ENCODE peak calls at places on chromosomes 3 and 15, in five cellular contexts. One of them, this sample, is unnamed.

GRCh38 chr3:71962561-71963240 is 177.8 kb upstream of the PROK2 start:
- DNase-seq in left ventricle myocardium inferior: no peak
- DNase-seq in body of pancreas: no peak
- DNase-seq in Peyer's patch: no peak
- DNase-seq in naive thymus-derived CD4-positive, alpha-beta T cell: no peak
- DNase-seq in this sample: no peak

GRCh38 chr3:192892981-192893827 is 24.5 kb downstream of the MB21D2 start:
- DNase-seq in left ventricle myocardium inferior: no peak
- DNase-seq in body of pancreas: peak; percentile 26
- DNase-seq in Peyer's patch: no peak
- DNase-seq in naive thymus-derived CD4-positive, alpha-beta T cell: peak; percentile 20
- DNase-seq in this sample: peak; percentile 74

GRCh38 chr3:66376568-66376967 is 124.3 kb downstream of the LRIG1 start:
- DNase-seq in left ventricle myocardium inferior: no peak
- DNase-seq in body of pancreas: peak; percentile 72
- DNase-seq in Peyer's patch: no peak
- DNase-seq in naive thymus-derived CD4-positive, alpha-beta T cell: no peak
- DNase-seq in this sample: no peak

GRCh38 chr15:37083610-37084009 is 16.7 kb downstream of the MEIS2 start:
- DNase-seq in left ventricle myocardium inferior: no peak
- DNase-seq in body of pancreas: no peak
- DNase-seq in Peyer's patch: no peak
- DNase-seq in naive thymus-derived CD4-positive, alpha-beta T cell: no peak
- DNase-seq in this sample: no peak

GRCh38 chr3:127546517-127546916 is 44.0 kb downstream of the TPRA1 start:
- DNase-seq in left ventricle myocardium inferior: no peak
- DNase-seq in body of pancreas: no peak
- DNase-seq in Peyer's patch: no peak
- DNase-seq in naive thymus-derived CD4-positive, alpha-beta T cell: no peak
- DNase-seq in this sample: no peak

GRCh38 chr3:170598091-170598502 is 12.2 kb upstream of the SLC7A14 start:
- DNase-seq in left ventricle myocardium inferior: no peak
- DNase-seq in body of pancreas: no peak
- DNase-seq in Peyer's patch: no peak
- DNase-seq in naive thymus-derived CD4-positive, alpha-beta T cell: no peak
- DNase-seq in this sample: no peak

GRCh38 chr3:197667968-197668367 is 68.7 kb downstream of the RUBCN start:
- DNase-seq in left ventricle myocardium inferior: no peak
- DNase-seq in body of pancreas: no peak
- DNase-seq in Peyer's patch: no peak
- DNase-seq in naive thymus-derived CD4-positive, alpha-beta T cell: no peak
- DNase-seq in this sample: no peak

GRCh38 chr3:73530030-73530411 is 94.7 kb downstream of the PDZRN3 start:
- DNase-seq in left ventricle myocardium inferior: no peak
- DNase-seq in body of pancreas: no peak
- DNase-seq in Peyer's patch: no peak
- DNase-seq in naive thymus-derived CD4-positive, alpha-beta T cell: no peak
- DNase-seq in this sample: no peak

GRCh38 chr15:82124331-82125263 is 78.8 kb upstream of the MEX3B start:
- DNase-seq in left ventricle myocardium inferior: no peak
- DNase-seq in body of pancreas: no peak
- DNase-seq in Peyer's patch: no peak
- DNase-seq in naive thymus-derived CD4-positive, alpha-beta T cell: no peak
- DNase-seq in this sample: no peak

GRCh38 chr3:129448187-129448895 is 8.3 kb downstream of the IFT122 start:
- DNase-seq in left ventricle myocardium inferior: no peak
- DNase-seq in body of pancreas: peak; percentile 70
- DNase-seq in Peyer's patch: no peak
- DNase-seq in naive thymus-derived CD4-positive, alpha-beta T cell: no peak
- DNase-seq in this sample: no peak

GRCh38 chr3:171115667-171116066 is 89.1 kb upstream of the SLC2A2 start:
- DNase-seq in left ventricle myocardium inferior: no peak
- DNase-seq in body of pancreas: no peak
- DNase-seq in Peyer's patch: no peak
- DNase-seq in naive thymus-derived CD4-positive, alpha-beta T cell: no peak
- DNase-seq in this sample: no peak

GRCh38 chr15:41647269-41647668 is 12.9 kb upstream of the MGA start:
- DNase-seq in left ventricle myocardium inferior: no peak
- DNase-seq in body of pancreas: no peak
- DNase-seq in Peyer's patch: no peak
- DNase-seq in naive thymus-derived CD4-positive, alpha-beta T cell: no peak
- DNase-seq in this sample: no peak

GRCh38 chr3:191982481-191982880 is 521.5 kb downstream of the PYDC2 start:
- DNase-seq in left ventricle myocardium inferior: no peak
- DNase-seq in body of pancreas: no peak
- DNase-seq in Peyer's patch: no peak
- DNase-seq in naive thymus-derived CD4-positive, alpha-beta T cell: no peak
- DNase-seq in this sample: no peak

GRCh38 chr3:46603461-46604062 is 8.8 kb upstream of the FAM240A start:
- DNase-seq in left ventricle myocardium inferior: no peak
- DNase-seq in body of pancreas: no peak
- DNase-seq in Peyer's patch: no peak
- DNase-seq in naive thymus-derived CD4-positive, alpha-beta T cell: no peak
- DNase-seq in this sample: no peak
- H3K36me3 ChIP-seq in left ventricle myocardium inferior: no peaks in the 10 kb centered on the region
- H3K36me3 ChIP-seq in body of pancreas: no peaks in the 10 kb centered on the region
- H3K36me3 ChIP-seq in Peyer's patch: no peaks in the 10 kb centered on the region
- H3K36me3 ChIP-seq in naive thymus-derived CD4-positive, alpha-beta T cell: no peaks in the 10 kb centered on the region
- H3K36me3 ChIP-seq in this sample: no peaks in the 10 kb centered on the region

DNA sequence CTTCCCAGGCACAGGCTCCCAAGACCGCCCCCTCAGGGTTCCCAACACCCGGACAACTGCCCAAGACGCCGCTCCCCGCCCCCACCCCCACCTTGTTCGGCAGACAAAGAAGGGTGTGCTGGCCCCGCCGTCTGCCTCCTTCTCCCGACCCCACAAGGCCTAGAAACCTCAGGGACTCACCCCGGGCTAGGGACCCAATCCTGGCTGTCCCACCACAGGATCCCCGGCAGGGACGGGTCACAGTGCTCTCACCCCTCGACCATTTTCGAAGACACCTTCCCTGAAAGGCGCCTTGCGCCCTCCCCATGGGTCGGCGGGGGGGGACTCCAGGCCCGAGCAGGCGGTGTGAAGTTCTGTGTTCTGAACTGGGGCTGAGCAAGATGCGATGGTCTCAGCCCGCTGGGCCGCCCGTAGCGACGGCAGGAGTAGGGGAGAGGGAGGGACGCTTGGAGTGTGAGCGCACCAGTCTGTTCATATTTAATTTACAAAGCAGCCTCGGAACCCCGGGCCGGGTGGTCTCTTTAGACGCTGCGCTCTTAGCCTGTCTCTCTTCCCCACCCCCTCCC is 1.5 kb upstream of the ISLR2 start:
- DNase-seq in left ventricle myocardium inferior: no peak
- DNase-seq in body of pancreas: no peak
- DNase-seq in Peyer's patch: no peak
- DNase-seq in naive thymus-derived CD4-positive, alpha-beta T cell: no peak
- DNase-seq in this sample: no peak
- H3K27me3 ChIP-seq in left ventricle myocardium inferior: peaks cover 93% of the 10 kb centered on the region
- H3K27me3 ChIP-seq in body of pancreas: no peaks in the 10 kb centered on the region
- H3K27me3 ChIP-seq in Peyer's patch: peaks cover 53% of the 10 kb centered on the region
- H3K27me3 ChIP-seq in naive thymus-derived CD4-positive, alpha-beta T cell: no peaks in the 10 kb centered on the region
- H3K27me3 ChIP-seq in this sample: peaks cover 6% of the 10 kb centered on the region

GRCh38 chr3:58144478-58145142 is 66.2 kb downstream of the DNASE1L3 start:
- DNase-seq in left ventricle myocardium inferior: no peak
- DNase-seq in body of pancreas: no peak
- DNase-seq in Peyer's patch: no peak
- DNase-seq in naive thymus-derived CD4-positive, alpha-beta T cell: no peak
- DNase-seq in this sample: no peak

GRCh38 chr3:58148049-58148448 is 62.7 kb downstream of the DNASE1L3 start:
- DNase-seq in left ventricle myocardium inferior: no peak
- DNase-seq in body of pancreas: no peak
- DNase-seq in Peyer's patch: no peak
- DNase-seq in naive thymus-derived CD4-positive, alpha-beta T cell: no peak
- DNase-seq in this sample: no peak

GRCh38 chr3:58141766-58142345 is 68.9 kb downstream of the DNASE1L3 start:
- DNase-seq in left ventricle myocardium inferior: no peak
- DNase-seq in body of pancreas: no peak
- DNase-seq in Peyer's patch: peak; percentile 11
- DNase-seq in naive thymus-derived CD4-positive, alpha-beta T cell: no peak
- DNase-seq in this sample: no peak

DNA sequence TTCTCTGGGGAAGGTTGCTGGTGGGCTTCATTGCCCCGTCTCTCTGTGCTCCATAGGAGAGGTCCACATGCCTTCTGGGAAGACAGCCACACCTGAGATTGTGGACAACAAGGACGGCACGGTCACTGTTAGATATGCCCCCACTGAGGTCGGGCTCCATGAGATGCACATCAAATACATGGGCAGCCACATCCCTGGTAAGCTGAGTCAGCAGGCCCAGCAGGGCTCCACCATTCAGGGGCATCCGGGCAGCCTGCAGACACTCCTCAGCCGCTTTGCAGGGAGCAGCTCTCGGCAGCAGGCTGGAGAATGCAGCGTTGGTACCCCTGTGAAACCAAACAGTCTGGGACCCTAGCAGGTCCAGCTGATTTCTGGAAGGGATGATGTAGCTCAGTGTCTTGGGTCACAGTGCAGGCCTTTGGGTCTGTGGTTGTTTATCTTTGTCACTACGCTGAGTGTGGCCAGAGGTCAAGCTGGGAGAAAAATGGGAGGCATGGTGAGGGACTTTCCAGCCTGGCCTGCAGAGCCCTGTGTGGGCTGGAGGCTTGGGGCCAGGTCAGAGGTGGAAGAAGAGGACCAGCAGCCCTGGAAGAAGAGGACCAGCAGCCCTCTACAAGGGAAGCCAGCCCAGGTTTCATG is 67.2 kb downstream of the DNASE1L3 start:
- DNase-seq in left ventricle myocardium inferior: no peak
- DNase-seq in body of pancreas: no peak
- DNase-seq in Peyer's patch: no peak
- DNase-seq in naive thymus-derived CD4-positive, alpha-beta T cell: no peak
- DNase-seq in this sample: no peak
- H3K36me3 ChIP-seq in left ventricle myocardium inferior: peaks cover 97% of the 10 kb centered on the region
- H3K36me3 ChIP-seq in body of pancreas: peaks cover 26% of the 10 kb centered on the region
- H3K36me3 ChIP-seq in Peyer's patch: peaks cover 98% of the 10 kb centered on the region
- H3K36me3 ChIP-seq in naive thymus-derived CD4-positive, alpha-beta T cell: peaks cover 22% of the 10 kb centered on the region
- H3K36me3 ChIP-seq in this sample: peaks cover 2% of the 10 kb centered on the region

DNA sequence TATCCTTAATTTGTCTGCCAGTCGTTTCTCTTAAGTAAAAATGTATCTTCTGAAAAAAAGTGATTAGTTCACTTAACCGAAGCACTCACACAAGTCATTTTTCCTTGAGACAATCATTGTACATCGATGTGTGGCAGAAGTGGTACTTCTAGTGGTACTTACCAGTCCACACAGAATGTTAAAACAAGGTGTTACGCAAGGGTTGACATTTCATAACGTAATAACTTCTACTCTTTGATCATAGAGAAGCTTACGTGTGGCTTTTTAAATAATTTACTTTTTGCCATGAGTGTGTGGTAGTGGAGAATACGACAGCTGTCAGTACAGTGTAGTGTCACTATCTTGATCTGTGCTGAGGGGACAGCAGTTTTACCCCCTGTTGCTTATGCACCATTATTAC is 75.1 kb downstream of the FAM43A start:
- DNase-seq in left ventricle myocardium inferior: no peak
- DNase-seq in body of pancreas: no peak
- DNase-seq in Peyer's patch: no peak
- DNase-seq in naive thymus-derived CD4-positive, alpha-beta T cell: no peak
- DNase-seq in this sample: no peak
- H3K27me3 ChIP-seq in left ventricle myocardium inferior: no peaks in the 10 kb centered on the region
- H3K27me3 ChIP-seq in body of pancreas: no peaks in the 10 kb centered on the region
- H3K27me3 ChIP-seq in Peyer's patch: no peaks in the 10 kb centered on the region
- H3K27me3 ChIP-seq in naive thymus-derived CD4-positive, alpha-beta T cell: no peaks in the 10 kb centered on the region
- H3K27me3 ChIP-seq in this sample: no peaks in the 10 kb centered on the region

GRCh38 chr3:141963301-141963700 is 86.9 kb downstream of the ATP1B3 start:
- DNase-seq in left ventricle myocardium inferior: no peak
- DNase-seq in body of pancreas: no peak
- DNase-seq in Peyer's patch: no peak
- DNase-seq in naive thymus-derived CD4-positive, alpha-beta T cell: no peak
- DNase-seq in this sample: no peak

GRCh38 chr3:141969711-141970110 is 93.3 kb downstream of the ATP1B3 start:
- DNase-seq in left ventricle myocardium inferior: no peak
- DNase-seq in body of pancreas: no peak
- DNase-seq in Peyer's patch: no peak
- DNase-seq in naive thymus-derived CD4-positive, alpha-beta T cell: no peak
- DNase-seq in this sample: no peak

GRCh38 chr3:141959921-141960554 is 83.6 kb downstream of the ATP1B3 start:
- DNase-seq in left ventricle myocardium inferior: no peak
- DNase-seq in body of pancreas: no peak
- DNase-seq in Peyer's patch: no peak
- DNase-seq in naive thymus-derived CD4-positive, alpha-beta T cell: no peak
- DNase-seq in this sample: no peak

GRCh38 chr3:141960731-141961130 is 84.3 kb downstream of the ATP1B3 start:
- DNase-seq in left ventricle myocardium inferior: no peak
- DNase-seq in body of pancreas: no peak
- DNase-seq in Peyer's patch: no peak
- DNase-seq in naive thymus-derived CD4-positive, alpha-beta T cell: no peak
- DNase-seq in this sample: no peak

DNA sequence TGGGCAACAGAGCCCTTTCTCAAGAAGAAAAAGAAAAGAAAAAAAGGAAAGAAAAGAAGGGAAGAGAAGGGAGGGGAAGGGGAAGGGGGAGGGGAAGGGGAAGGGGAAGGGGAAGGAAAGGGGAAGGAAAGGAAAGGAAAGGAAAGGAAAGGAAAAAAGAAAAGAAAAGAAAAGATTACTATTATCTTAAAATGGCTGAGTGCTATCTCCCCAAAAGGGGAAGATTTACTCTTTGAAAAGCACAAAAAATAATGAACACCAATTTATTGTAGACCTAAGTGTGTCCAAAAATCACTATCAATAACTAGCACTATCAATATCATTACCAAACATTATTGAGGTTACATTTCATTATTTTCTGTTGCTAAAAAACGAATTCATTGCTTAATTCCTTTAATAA is 89.0 kb downstream of the ATP1B3 start:
- DNase-seq in left ventricle myocardium inferior: no peak
- DNase-seq in body of pancreas: no peak
- DNase-seq in Peyer's patch: no peak
- DNase-seq in naive thymus-derived CD4-positive, alpha-beta T cell: no peak
- DNase-seq in this sample: no peak
- H3K36me3 ChIP-seq in left ventricle myocardium inferior: peaks cover 15% of the 10 kb centered on the region
- H3K36me3 ChIP-seq in body of pancreas: peaks cover 2% of the 10 kb centered on the region
- H3K36me3 ChIP-seq in Peyer's patch: peaks cover 7% of the 10 kb centered on the region
- H3K36me3 ChIP-seq in naive thymus-derived CD4-positive, alpha-beta T cell: no peaks in the 10 kb centered on the region
- H3K36me3 ChIP-seq in this sample: peaks cover 2% of the 10 kb centered on the region

DNA sequence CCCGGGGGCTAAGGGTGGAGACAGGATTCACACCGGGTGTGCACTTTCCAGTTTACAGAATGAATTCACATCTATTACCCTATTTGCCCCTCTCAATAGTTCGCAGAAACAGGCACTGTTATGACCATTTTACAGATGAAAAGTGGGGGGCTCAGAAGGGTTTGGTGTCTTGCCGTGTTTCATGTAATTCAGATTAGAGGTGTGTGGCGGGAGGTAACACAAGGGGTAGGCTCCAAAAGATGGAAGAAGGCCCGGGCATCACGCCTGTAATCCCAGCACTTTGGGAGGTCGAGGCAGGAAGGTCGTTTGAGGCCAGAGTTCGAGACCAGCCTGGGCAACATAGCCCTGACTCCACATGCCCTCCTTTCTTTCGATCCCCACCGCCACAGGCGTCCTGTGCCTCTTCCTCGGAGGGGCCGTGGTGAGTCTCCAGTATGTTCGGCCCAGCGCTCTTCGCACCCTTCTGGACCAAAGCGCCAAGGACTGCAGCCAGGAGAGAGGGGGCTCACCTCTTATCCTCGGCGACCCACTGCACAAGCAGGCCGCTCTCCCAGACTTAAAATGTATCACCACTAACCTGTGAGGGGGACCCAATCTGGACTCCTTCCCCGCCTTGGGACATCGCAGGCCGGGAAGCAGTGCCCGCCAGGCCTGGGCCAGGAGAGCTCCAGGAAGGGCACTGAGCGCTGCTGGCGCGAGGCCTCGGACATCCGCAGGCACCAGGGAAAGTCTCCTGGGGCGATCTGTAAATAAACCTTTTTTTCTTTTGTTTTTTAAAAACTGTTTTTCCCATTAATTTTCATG is 3.4 kb downstream of the DUOXA2 start:
- DNase-seq in left ventricle myocardium inferior: no peak
- DNase-seq in body of pancreas: no peak
- DNase-seq in Peyer's patch: peak; percentile 45
- DNase-seq in naive thymus-derived CD4-positive, alpha-beta T cell: no peak
- DNase-seq in this sample: no peak
- H3K27me3 ChIP-seq in left ventricle myocardium inferior: peaks cover 94% of the 10 kb centered on the region
- H3K27me3 ChIP-seq in body of pancreas: no peaks in the 10 kb centered on the region
- H3K27me3 ChIP-seq in Peyer's patch: peaks cover 36% of the 10 kb centered on the region
- H3K27me3 ChIP-seq in naive thymus-derived CD4-positive, alpha-beta T cell: peaks cover 4% of the 10 kb centered on the region
- H3K27me3 ChIP-seq in this sample: peaks cover 13% of the 10 kb centered on the region

This sample was measured in GM06990.